ENCODE peak calls at places on chromosomes 1 and 21, in nine cellular contexts. K is pons; V is RWPE1; N is tibial nerve; I is epithelial cell of esophagus; Z is HFF-Myc; E is activated CD4-positive, alpha-beta T cell treated with anti-CD3 and anti-CD28 coated beads, Interleukin-2, amount 50 U/mL, for 24 hours; M is stimulated activated CD8-positive, alpha-beta memory T cell treated with anti-CD3 and anti-CD28 coated beads, Interleukin-15, amount 100 ng/mL, for 1 hour; S is AG08396. G is an unnamed sample.

GRCh38 chr1:19391596-19391981 is 79.5 kb downstream of the SLC66A1 start:
- DNase-seq in V (no peak), S (no peak), Z (no peak), E (no peak), N (no peak), K (no peak), M (no peak), I (no peak), G (peak)

GRCh38 chr1:25442178-25442577 is 11.5 kb downstream of the MACO1 start:
- DNase-seq in I (peak), M (no peak), S (peak), N (no peak), Z (no peak), V (no peak), E (no peak), K (no peak), G (peak)

GRCh38 chr1:22331618-22332017 is 120.0 kb upstream of the ZBTB40 start:
- DNase-seq in E (no peak), V (no peak), M (no peak), N (no peak), K (no peak), S (no peak), Z (no peak), I (no peak), G (no peak)

GRCh38 chr1:115771847-115772457 is 3.4 kb upstream of the CASQ2 start:
- DNase-seq in Z (peak), K (peak), V (peak), N (no peak), S (peak), E (no peak), I (peak), M (no peak), G (peak)

GRCh38 chr21:31732891-31733520 is 1.1 kb upstream of the SCAF4 start:
- DNase-seq in M (no peak), S (no peak), V (peak), N (no peak), E (no peak), K (no peak), Z (no peak), I (no peak), G (no peak)

GRCh38 chr1:219385786-219386427 is 212.2 kb downstream of the LYPLAL1 start:
- DNase-seq in M (no peak), S (peak), N (no peak), Z (no peak), I (peak), E (no peak), V (peak), K (peak), G (peak)

GRCh38 chr1:118185083-118185899 is at the start of gene SPAG17:
- DNase-seq in Z (peak), N (peak), E (no peak), S (peak), I (peak), M (no peak), V (no peak), K (peak), G (no peak)

GRCh38 chr1:67489643-67490042 is 59.4 kb upstream of the SERBP1 start:
- DNase-seq in K (no peak), M (no peak), S (no peak), I (peak), V (peak), E (no peak), Z (no peak), N (no peak), G (peak)

GRCh38 chr1:113192242-113192641 is 119.2 kb downstream of the LRIG2 start:
- DNase-seq in K (no peak), M (no peak), N (no peak), I (no peak), Z (no peak), E (no peak), S (no peak), V (no peak), G (no peak)

GRCh38 chr21:36788116-36788515 is 89.2 kb downstream of the SIM2 start:
- DNase-seq in M (no peak), Z (no peak), I (peak), K (no peak), S (no peak), E (no peak), V (peak), N (no peak), G (peak)

GRCh38 chr1:21594935-21595897 is 73.9 kb downstream of the RAP1GAP start:
- DNase-seq in N (peak), E (peak), K (peak), Z (peak), I (peak), S (peak), M (no peak), V (peak), G (peak)

GRCh38 chr1:155961937-155962336 is 16.4 kb downstream of the ARHGEF2 start:
- DNase-seq in Z (peak), I (peak), M (no peak), E (no peak), N (no peak), V (peak), S (peak), K (no peak), G (peak)

GRCh38 chr1:233635765-233636502 is 22.0 kb downstream of the KCNK1 start:
- DNase-seq in E (no peak), K (no peak), S (no peak), V (no peak), I (no peak), Z (peak), N (no peak), M (no peak), G (peak)

GRCh38 chr1:25222606-25223005 is 9.7 kb downstream of the SYF2 start:
- DNase-seq in N (no peak), Z (no peak), I (no peak), S (no peak), V (no peak), E (no peak), K (no peak), M (no peak), G (no peak)

GRCh38 chr1:85074365-85074964 is 26.2 kb upstream of the MCOLN3 start:
- DNase-seq in K (no peak), V (no peak), I (no peak), S (no peak), Z (no peak), N (no peak), E (no peak), M (no peak), G (no peak)

GRCh38 chr1:9596419-9597123 is 7.9 kb downstream of the TMEM201 start:
- DNase-seq in E (no peak), V (no peak), K (no peak), M (no peak), N (no peak), Z (no peak), S (no peak), I (no peak), G (no peak)

GRCh38 chr1:69911301-69911801 is 294.0 kb downstream of the LRRC40 start:
- DNase-seq in S (no peak), K (no peak), M (no peak), Z (no peak), I (peak), E (no peak), V (no peak), N (no peak), G (peak)

GRCh38 chr1:110626890-110627289 is 20.7 kb upstream of the KCNA2 start:
- DNase-seq in Z (no peak), I (no peak), E (no peak), V (no peak), M (no peak), S (no peak), K (no peak), N (no peak), G (no peak)

GRCh38 chr1:108606478-108606877 is 46.6 kb downstream of the EEIG2 start:
- DNase-seq in V (no peak), M (no peak), I (no peak), E (no peak), N (no peak), K (no peak), Z (no peak), S (no peak), G (no peak)

GRCh38 chr1:69126761-69127160 is 441.0 kb upstream of the LRRC7 start:
- DNase-seq in N (no peak), I (peak), E (no peak), S (no peak), K (no peak), V (no peak), Z (no peak), M (no peak), G (no peak)

GRCh38 chr1:245953876-245954660 is 553.0 kb downstream of the SMYD3 start:
- DNase-seq in E (no peak), M (no peak), Z (no peak), V (no peak), K (peak), N (no peak), I (no peak), S (no peak), G (peak)

GRCh38 chr1:248914982-248915381 is 8.9 kb downstream of the PGBD2 start:
- DNase-seq in I (no peak), E (no peak), Z (no peak), M (no peak), N (no peak), V (no peak), S (no peak), K (no peak), G (no peak)

GRCh38 chr1:203351037-203351625 is at the start of gene FMOD:
- DNase-seq in E (no peak), M (no peak), N (peak), V (no peak), K (no peak), I (no peak), S (peak), Z (no peak), G (peak)

GRCh38 chr1:155729031-155729898 is 40.4 kb downstream of the DAP3 start:
- DNase-seq in V (peak), E (no peak), I (peak), Z (peak), S (peak), K (peak), N (peak), M (no peak), G (peak)

GRCh38 chr1:156677616-156678596 is 699 bp upstream of the NES start:
- DNase-seq in M (no peak), E (no peak), V (peak), I (peak), N (no peak), K (peak), S (peak), Z (no peak), G (peak)

GRCh38 chr1:9767964-9768668 is 55.6 kb downstream of the CLSTN1 start:
- DNase-seq in E (no peak), S (no peak), I (no peak), V (peak), Z (no peak), K (no peak), N (no peak), M (no peak), G (peak)

G was measured in MCF 10A.